ENCODE peak calls at places on chromosomes 3 and 15, in ten cellular contexts. Y is epithelial cell of esophagus, J is neural crest cell, F is upper lobe of right lung, I is transverse colon, H is AG10803, G is stomach, K is dorsolateral prefrontal cortex, T is uterus, A is MCF 10A. E is an unnamed sample.

GRCh38 chr3:27535809-27536392 is 51.7 kb upstream of the SLC4A7 start:
- DNase-seq in H (peak; percentile 68), G (no peak), T (no peak), K (no peak), Y (peak; percentile 81), J (no peak), A (no peak), I (no peak), F (no peak), E (no peak)

GRCh38 chr3:177694316-177694715 is 497.0 kb upstream of the TBL1XR1 start:
- DNase-seq in F (no peak), J (no peak), I (no peak), H (peak; percentile 83), A (no peak), G (no peak), K (no peak), Y (no peak), T (no peak), E (no peak)

GRCh38 chr3:32493437-32494414 is 8.9 kb downstream of the CMTM6 start:
- DNase-seq in F (no peak), G (no peak), J (no peak), T (no peak), A (no peak), Y (peak; percentile 50), I (no peak), H (no peak), K (no peak), E (no peak)

GRCh38 chr3:40585381-40586016 is 60.7 kb downstream of the ZNF621 start:
- DNase-seq in K (no peak), A (no peak), I (no peak), G (no peak), J (no peak), F (no peak), H (no peak), T (no peak), Y (no peak), E (no peak)

GRCh38 chr3:112388972-112389371 is 56.0 kb downstream of the CD200 start:
- DNase-seq in K (no peak), H (no peak), T (no peak), G (no peak), Y (no peak), A (no peak), J (no peak), F (no peak), I (no peak), E (no peak)

GRCh38 chr15:50232791-50233190 is 32.7 kb downstream of the HDC start:
- DNase-seq in F (no peak), K (no peak), A (no peak), I (no peak), G (no peak), J (no peak), T (no peak), Y (no peak), H (no peak), E (no peak)

GRCh38 chr3:70811880-70812279 is 499.4 kb upstream of the MDFIC2 start:
- DNase-seq in Y (peak; percentile 82), I (no peak), F (no peak), T (peak; percentile 29), J (no peak), G (no peak), A (peak; percentile 11), K (no peak), H (peak; percentile 93), E (no peak)

GRCh38 chr3:105349988-105350387 is 16.7 kb upstream of the ALCAM start:
- DNase-seq in I (no peak), A (no peak), G (no peak), T (no peak), F (no peak), J (no peak), H (no peak), K (no peak), Y (peak; percentile 38), E (no peak)

GRCh38 chr3:171564723-171565122 is 104.5 kb upstream of the TNIK start:
- DNase-seq in F (no peak), T (no peak), Y (no peak), G (no peak), H (no peak), K (no peak), I (no peak), A (no peak), J (no peak), E (no peak)

GRCh38 chr3:171565671-171566070 is 105.5 kb upstream of the TNIK start:
- DNase-seq in T (no peak), I (no peak), Y (peak; percentile 47), H (peak; percentile 64), J (no peak), G (no peak), K (no peak), A (peak; percentile 10), F (no peak), E (no peak)

GRCh38 chr3:171569571-171570132 is 109.4 kb upstream of the TNIK start:
- DNase-seq in K (no peak), G (no peak), A (no peak), H (no peak), F (no peak), J (no peak), Y (no peak), T (no peak), I (no peak), E (no peak)

GRCh38 chr3:171565133-171565532 is 104.9 kb upstream of the TNIK start:
- DNase-seq in J (no peak), K (no peak), F (no peak), G (no peak), Y (no peak), I (no peak), A (no peak), T (no peak), H (no peak), E (no peak)

DNA sequence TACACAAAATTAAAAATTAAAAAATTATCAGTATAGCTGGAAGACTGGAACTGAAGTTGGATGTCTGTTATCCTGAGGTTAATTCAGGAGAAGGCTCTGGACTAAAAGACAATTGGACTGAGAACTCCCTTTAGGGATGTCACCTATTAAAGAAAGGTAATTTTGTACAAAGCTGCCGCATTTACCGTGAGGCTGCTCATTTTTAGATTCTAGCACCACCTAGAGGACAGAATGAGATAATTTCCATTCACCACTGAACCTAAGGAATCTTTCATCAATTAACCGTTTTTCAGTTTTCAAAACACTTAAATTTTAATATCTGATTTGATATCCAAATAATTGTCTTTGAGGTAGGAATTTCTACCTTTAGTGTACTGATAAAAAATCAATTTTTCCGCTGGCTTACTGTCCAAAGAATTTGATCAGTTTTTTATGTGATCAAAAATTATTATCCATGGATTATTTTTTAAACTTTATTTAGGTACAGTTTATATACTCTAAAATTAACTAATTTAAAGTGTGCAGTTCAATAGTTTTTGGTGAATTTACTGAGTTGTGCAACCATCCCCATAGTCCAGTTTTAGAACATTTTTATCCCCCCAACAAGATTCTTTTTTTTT is 106.7 kb upstream of the TNIK start:
- DNase-seq in K (no peak), J (no peak), A (peak; percentile 56), G (no peak), T (no peak), H (peak; percentile 30), F (no peak), Y (peak; percentile 56), I (no peak), E (no peak)
- TF ChIP-seq CTCF in K (peak; percentile 82), J (peak; percentile 91), A (peak; percentile 69), G (no peak), T (peak; percentile 75), H (peak; percentile 84), F (peak; percentile 81), Y (peak; percentile 66), I (peak; percentile 77), E (peak; percentile 90)

DNA sequence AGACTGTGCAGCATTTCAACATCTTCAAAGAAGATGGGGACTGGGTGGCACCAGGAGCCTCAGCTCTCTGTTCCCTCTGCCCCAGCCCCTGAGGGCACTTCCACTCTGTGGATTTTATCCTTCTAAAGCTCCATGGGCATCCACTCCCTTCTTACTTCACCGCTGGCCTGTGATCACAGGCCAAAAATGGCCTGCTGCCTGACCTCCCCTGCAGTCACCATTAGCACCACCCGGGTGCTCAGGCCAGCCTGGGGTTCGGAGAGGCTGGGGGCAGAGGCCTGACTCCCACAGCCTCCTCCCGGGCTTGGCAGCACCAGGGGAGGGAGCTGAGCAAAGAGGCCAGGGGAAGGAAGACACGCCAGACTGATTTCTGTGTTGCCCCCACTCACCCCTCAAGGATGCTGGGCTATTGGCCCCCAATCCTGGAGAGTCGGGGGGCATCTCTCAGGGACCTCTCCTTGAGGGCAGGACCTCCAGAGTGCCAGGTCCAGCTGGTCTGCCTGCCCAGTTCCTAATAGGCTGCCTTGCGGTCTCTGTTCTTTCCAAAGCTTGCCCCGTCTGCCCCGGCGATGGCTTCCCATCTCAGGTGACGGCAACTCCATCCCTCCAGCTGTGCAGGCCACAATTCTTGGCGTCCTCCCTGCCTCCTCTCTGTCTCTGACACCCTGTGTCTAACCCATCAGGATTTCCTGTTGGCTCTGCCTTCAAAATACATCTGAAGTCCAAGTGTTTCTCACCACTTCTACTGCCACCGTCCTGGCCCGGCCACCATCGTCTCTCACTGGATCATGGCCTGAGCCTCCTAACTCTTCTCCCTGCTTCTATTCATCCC is 67.1 kb downstream of the EXOG start:
- DNase-seq in G (no peak), Y (no peak), I (no peak), H (no peak), J (no peak), T (no peak), A (no peak), F (peak; percentile 38), K (no peak), E (peak; percentile 34)
- TF ChIP-seq CTCF in G (no peak), Y (no peak), I (no peak), H (no peak), J (no peak), T (no peak), A (no peak), F (no peak), K (no peak), E (no peak)

DNA sequence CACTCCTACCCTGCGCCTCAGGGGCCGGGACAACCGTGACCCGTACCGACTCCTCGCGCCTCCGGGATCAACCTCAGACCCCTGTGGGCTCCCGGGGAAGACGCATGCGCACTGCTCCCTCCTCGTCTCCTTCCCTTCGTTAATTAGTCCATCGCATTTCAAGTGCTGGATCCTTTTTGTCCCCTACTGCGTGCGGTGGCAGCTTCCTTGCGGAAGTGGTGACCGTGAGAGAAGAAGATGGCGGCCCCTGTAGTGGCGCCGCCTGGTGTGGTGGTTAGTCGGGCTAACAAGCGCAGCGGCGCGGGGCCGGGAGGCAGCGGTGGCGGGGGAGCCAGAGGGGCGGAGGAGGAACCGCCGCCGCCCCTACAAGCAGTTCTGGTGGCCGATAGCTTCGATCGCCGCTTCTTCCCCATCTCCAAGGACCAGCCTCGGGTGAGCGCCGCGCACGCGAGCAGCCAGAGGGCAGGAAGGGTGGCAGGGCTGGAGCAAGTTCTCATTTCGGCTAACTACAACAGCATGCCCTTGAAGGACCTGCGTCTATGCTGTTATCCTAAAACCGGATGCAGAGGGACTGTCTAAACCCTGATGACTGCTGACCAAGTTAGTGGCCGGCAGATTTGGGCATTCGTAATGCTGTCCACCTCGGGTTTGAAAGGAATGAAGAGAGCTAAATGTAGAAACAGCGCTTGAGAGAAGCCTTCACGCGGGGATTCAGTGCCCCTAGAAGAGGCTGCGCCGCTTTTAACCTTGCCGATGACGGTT is at the start of gene EIF2B5:
- DNase-seq in F (peak; percentile 95), A (peak; percentile 93), T (peak; percentile 91), J (peak; percentile 95), K (peak; percentile 95), Y (peak; percentile 90), I (peak; percentile 94), G (peak; percentile 91), H (peak; percentile 94), E (peak; percentile 87)
- TF ChIP-seq CTCF in F (peak; percentile 37), A (peak; percentile 22), T (peak; percentile 62), J (peak; percentile 53), K (peak; percentile 73), Y (peak; percentile 42), I (peak; percentile 31), G (no peak), H (peak; percentile 34), E (no peak)

GRCh38 chr3:96483781-96484180 is 330.6 kb upstream of the EPHA6 start:
- DNase-seq in F (no peak), J (no peak), G (no peak), H (no peak), A (no peak), K (no peak), T (no peak), Y (no peak), I (no peak), E (no peak)

GRCh38 chr3:96491868-96492267 is 322.5 kb upstream of the EPHA6 start:
- DNase-seq in Y (no peak), T (no peak), F (no peak), K (no peak), H (no peak), I (no peak), A (no peak), G (no peak), J (no peak), E (no peak)

GRCh38 chr3:96491023-96491422 is 323.4 kb upstream of the EPHA6 start:
- DNase-seq in G (no peak), J (no peak), H (no peak), K (no peak), A (no peak), Y (peak; percentile 21), I (no peak), T (no peak), F (no peak), E (no peak)

DNA sequence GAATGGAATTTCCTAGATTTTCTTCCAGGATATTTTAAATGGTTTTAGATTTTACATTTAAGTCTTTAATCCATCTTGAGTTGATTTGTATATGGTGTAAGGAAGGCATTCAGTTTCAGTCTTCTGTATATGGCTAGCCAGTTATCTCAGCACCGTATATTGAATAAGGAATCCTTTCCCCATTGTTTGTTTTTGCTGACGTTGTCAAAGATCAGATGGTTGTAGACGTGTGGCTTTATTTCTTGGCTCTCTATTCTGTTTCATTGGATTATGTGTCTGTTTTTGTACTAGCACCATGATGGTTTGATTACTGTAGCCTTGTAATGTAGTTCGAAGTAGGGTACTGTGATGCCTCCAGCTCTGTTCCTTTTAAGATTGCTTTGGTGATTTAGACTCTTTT is 325.7 kb upstream of the EPHA6 start:
- DNase-seq in J (no peak), K (no peak), Y (no peak), A (no peak), F (no peak), I (no peak), T (no peak), H (no peak), G (no peak), E (no peak)
- TF ChIP-seq CTCF in J (no peak), K (no peak), Y (no peak), A (no peak), F (no peak), I (no peak), T (no peak), H (no peak), G (no peak), E (no peak)